ENCODE peak calls at places on chromosomes 5 and 9, in four cellular contexts. H, B, S and C are unnamed samples.

GRCh38 chr5:109922396-109922995 is 232.8 kb downstream of the MAN2A1 start:
- DNase-seq in H (no peak), B (no peak), S (no peak), C (no peak)

GRCh38 chr5:160054047-160054446 is 45.1 kb downstream of the TTC1 start:
- DNase-seq in H (no peak), B (peak), S (no peak), C (no peak)

GRCh38 chr9:112555844-112556482 is 69.3 kb downstream of the KIAA1958 start:
- DNase-seq in H (no peak), B (no peak), S (no peak), C (no peak)

GRCh38 chr5:162221884-162222283 is 154.3 kb downstream of the GABRG2 start:
- DNase-seq in H (no peak), B (no peak), S (no peak), C (no peak)

GRCh38 chr9:122356627-122357026 is 14.2 kb upstream of the PTGS1 start:
- DNase-seq in H (no peak), B (no peak), S (no peak), C (no peak)

GRCh38 chr5:38888023-38888422 is 42.2 kb downstream of the OSMR start:
- DNase-seq in H (no peak), B (no peak), S (no peak), C (no peak)

GRCh38 chr9:136722969-136723356 is 10.6 kb downstream of the DIPK1B start:
- DNase-seq in H (no peak), B (no peak), S (no peak), C (no peak)

GRCh38 chr9:63859475-63860215 is 1425.4 kb downstream of the FOXD4L5 start:
- DNase-seq in H (no peak), B (no peak), S (peak), C (no peak)

GRCh38 chr5:15260347-15261278 is 239.4 kb upstream of the FBXL7 start:
- DNase-seq in H (no peak), B (no peak), S (no peak), C (no peak)

GRCh38 chr5:4362411-4362810 is 766.8 kb downstream of the IRX1 start:
- DNase-seq in H (no peak), B (no peak), S (no peak), C (no peak)

GRCh38 chr9:129776938-129777768 is 24.3 kb upstream of the PTGES start:
- DNase-seq in H (peak), B (peak), S (peak), C (peak)

GRCh38 chr5:94621763-94622162 is 3.3 kb downstream of the SLF1 start:
- DNase-seq in H (no peak), B (no peak), S (no peak), C (no peak)

GRCh38 chr9:73131376-73131775 is 20.3 kb upstream of the ANXA1 start:
- DNase-seq in H (no peak), B (no peak), S (no peak), C (no peak)

GRCh38 chr5:125251703-125252102 is 505.3 kb upstream of the ZNF608 start:
- DNase-seq in H (no peak), B (no peak), S (no peak), C (no peak)

GRCh38 chr9:95620722-95621121 is 104.0 kb upstream of the PTCH1 start:
- DNase-seq in H (no peak), B (no peak), S (no peak), C (no peak)

GRCh38 chr9:100087218-100087617 is 11.6 kb downstream of the ERP44 start:
- DNase-seq in H (no peak), B (peak), S (no peak), C (no peak)

GRCh38 chr5:56543431-56544385 is 271.6 kb upstream of the MAP3K1 start:
- DNase-seq in H (no peak), B (peak), S (no peak), C (no peak)

GRCh38 chr5:61496406-61497307 is 164.6 kb downstream of the ZSWIM6 start:
- DNase-seq in H (no peak), B (no peak), S (no peak), C (no peak)

GRCh38 chr9:12723409-12724028 is 30.3 kb downstream of the TYRP1 start:
- DNase-seq in H (no peak), B (no peak), S (no peak), C (no peak)

GRCh38 chr5:107378218-107378899 is 292.4 kb downstream of the EFNA5 start:
- DNase-seq in H (no peak), B (no peak), S (no peak), C (no peak)

GRCh38 chr5:140857177-140857986 is 1.7 kb downstream of the PCDHA10 start:
- DNase-seq in H (no peak), B (no peak), S (no peak), C (no peak)

GRCh38 chr9:86093788-86094555 is 5.4 kb downstream of the GOLM1 start:
- DNase-seq in H (no peak), B (peak), S (peak), C (no peak)

GRCh38 chr5:159051431-159052281 is 48.1 kb downstream of the EBF1 start:
- DNase-seq in H (no peak), B (peak), S (no peak), C (peak)

GRCh38 chr9:10268500-10269485 is 344.0 kb downstream of the PTPRD start:
- DNase-seq in H (no peak), B (peak), S (no peak), C (no peak)

GRCh38 chr9:31908158-31908890 is 476.1 kb upstream of the ACO1 start:
- DNase-seq in H (no peak), B (no peak), S (no peak), C (no peak)

GRCh38 chr5:176365663-176366574 is 632 bp downstream of the ARL10 start:
- DNase-seq in H (no peak), B (no peak), S (no peak), C (peak)

GRCh38 chr5:123285122-123286011 is 137.8 kb downstream of the CEP120 start:
- DNase-seq in H (no peak), B (peak), S (no peak), C (no peak)

GRCh38 chr5:124234022-124234899 is 512.2 kb downstream of the ZNF608 start:
- DNase-seq in H (no peak), B (no peak), S (no peak), C (no peak)

GRCh38 chr9:970310-971002 is 6.0 kb upstream of the DMRT3 start:
- DNase-seq in H (no peak), B (no peak), S (no peak), C (no peak)

GRCh38 chr5:113807384-113808053 is 294.0 kb downstream of the YTHDC2 start:
- DNase-seq in H (no peak), B (no peak), S (no peak), C (no peak)

GRCh38 chr9:88682431-88682831 is 147.5 kb downstream of the NXNL2 start:
- DNase-seq in H (no peak), B (no peak), S (no peak), C (no peak)

GRCh38 chr9:90007516-90008430 is 403.0 kb downstream of the GADD45G start:
- DNase-seq in H (no peak), B (peak), S (no peak), C (no peak)

GRCh38 chr5:111930905-111931461 is 174.0 kb upstream of the NREP start:
- DNase-seq in H (no peak), B (peak), S (no peak), C (no peak)

GRCh38 chr5:66769030-66769733 is 173.0 kb downstream of the MAST4 start:
- DNase-seq in H (no peak), B (no peak), S (no peak), C (no peak)

GRCh38 chr5:66769839-66770617 is 173.8 kb downstream of the MAST4 start:
- DNase-seq in H (no peak), B (no peak), S (no peak), C (no peak)
- TF ChIP-seq CTCF in H (no peak), B (peak), S (no peak), C (no peak)

DNA sequence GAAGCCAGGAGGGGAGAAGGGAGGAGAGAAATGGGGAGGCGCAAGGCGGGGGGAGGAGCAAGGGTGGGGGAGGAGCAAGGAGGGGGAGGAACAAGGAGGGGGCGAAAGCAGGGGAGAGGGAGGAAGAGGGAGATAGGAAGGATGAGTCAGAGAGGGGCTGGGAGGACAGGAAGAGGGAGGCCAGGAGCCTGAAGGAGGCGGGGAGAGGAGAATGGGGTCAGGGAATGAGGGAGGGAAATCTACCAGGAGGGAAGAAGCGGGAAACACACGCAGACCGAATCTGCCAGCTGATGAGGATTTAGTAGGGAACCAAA is 1.5 kb downstream of the IRX4 start:
- DNase-seq in H (no peak), B (no peak), S (no peak), C (no peak)
- H3K4me3 ChIP-seq in H (no peak), B (no peak), S (no peak), C (no peak)

DNA sequence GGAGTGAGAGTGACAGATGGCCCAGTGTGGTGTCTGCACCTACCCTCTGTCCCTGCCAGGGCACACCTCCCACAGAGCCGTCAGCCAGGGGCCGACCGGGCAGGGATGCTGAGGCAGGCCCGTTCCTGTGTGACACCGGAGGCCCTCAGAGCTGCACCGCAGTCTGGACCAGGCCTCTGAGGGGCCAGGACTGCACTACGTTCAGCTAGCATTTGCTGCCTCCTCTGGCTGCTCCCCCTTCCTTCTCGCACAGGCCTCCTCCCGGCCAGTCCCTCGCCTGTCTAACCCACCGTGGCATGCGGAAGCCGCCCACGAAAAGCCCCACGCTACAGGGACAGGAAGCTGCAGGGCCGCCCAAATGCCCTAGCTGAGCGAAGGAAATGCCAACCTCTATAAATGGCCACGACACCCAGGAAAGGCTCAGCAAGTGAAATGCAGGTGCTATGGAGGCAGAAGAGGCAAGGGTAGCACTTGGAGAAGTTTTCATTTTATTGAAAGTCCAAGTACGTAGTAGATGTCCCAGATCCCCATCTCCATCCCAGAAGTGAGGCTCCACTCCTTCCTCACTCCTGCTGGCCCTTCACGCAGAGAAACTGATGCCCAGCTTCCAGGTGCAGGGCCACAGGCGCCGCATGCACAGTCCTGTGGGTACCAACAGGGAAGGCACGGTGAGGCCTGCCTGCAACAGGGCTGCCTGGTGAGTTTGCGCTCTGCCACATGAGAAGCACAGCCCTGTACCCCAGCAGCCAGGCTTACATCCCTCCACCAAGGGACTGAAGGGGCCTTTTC is 38.7 kb downstream of the MAPK9 start:
- DNase-seq in H (no peak), B (no peak), S (no peak), C (no peak)
- H3K27ac ChIP-seq in H (no peak), B (no peak), S (no peak), C (no peak)

GRCh38 chr5:66209794-66210193 is 65.7 kb downstream of the SREK1 start:
- DNase-seq in H (no peak), B (no peak), S (no peak), C (no peak)

GRCh38 chr5:66213533-66213932 is 69.4 kb downstream of the SREK1 start:
- DNase-seq in H (no peak), B (no peak), S (no peak), C (no peak)

GRCh38 chr5:66206465-66206864 is 62.4 kb downstream of the SREK1 start:
- DNase-seq in H (no peak), B (no peak), S (peak), C (no peak)

GRCh38 chr5:66207800-66208561 is 63.9 kb downstream of the SREK1 start:
- DNase-seq in H (no peak), B (no peak), S (no peak), C (no peak)

DNA sequence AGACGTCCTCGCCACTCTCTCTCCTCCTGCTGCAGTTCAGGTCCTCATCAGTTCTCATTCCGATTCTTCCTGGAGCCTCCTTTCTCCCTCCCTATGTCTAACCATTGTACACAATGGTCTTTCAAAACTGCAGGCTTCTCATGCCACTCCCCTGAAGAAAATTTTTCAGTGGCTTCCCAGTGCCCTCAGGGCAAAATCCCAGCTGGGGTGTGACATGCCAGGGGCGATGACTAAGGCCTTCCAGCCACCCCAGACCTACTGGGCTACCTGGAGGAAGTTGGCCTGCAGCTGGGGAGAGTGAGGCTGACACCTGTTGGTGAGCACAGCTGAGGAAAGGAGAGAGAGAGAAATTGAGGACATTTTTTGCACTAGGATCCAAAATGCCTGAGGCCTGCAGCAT is 65.2 kb downstream of the SREK1 start:
- DNase-seq in H (no peak), B (no peak), S (no peak), C (no peak)
- TF ChIP-seq CTCF in H (no peak), B (no peak), S (no peak), C (no peak)

GRCh38 chr5:67035098-67035740 is 161.4 kb downstream of the CD180 start:
- DNase-seq in H (no peak), B (no peak), S (no peak), C (no peak)

GRCh38 chr5:67030289-67031069 is 166.1 kb downstream of the CD180 start:
- DNase-seq in H (no peak), B (no peak), S (no peak), C (no peak)

GRCh38 chr5:67031689-67032088 is 164.9 kb downstream of the CD180 start:
- DNase-seq in H (no peak), B (no peak), S (no peak), C (no peak)

GRCh38 chr5:67033893-67034605 is 162.6 kb downstream of the CD180 start:
- DNase-seq in H (no peak), B (no peak), S (no peak), C (no peak)

DNA sequence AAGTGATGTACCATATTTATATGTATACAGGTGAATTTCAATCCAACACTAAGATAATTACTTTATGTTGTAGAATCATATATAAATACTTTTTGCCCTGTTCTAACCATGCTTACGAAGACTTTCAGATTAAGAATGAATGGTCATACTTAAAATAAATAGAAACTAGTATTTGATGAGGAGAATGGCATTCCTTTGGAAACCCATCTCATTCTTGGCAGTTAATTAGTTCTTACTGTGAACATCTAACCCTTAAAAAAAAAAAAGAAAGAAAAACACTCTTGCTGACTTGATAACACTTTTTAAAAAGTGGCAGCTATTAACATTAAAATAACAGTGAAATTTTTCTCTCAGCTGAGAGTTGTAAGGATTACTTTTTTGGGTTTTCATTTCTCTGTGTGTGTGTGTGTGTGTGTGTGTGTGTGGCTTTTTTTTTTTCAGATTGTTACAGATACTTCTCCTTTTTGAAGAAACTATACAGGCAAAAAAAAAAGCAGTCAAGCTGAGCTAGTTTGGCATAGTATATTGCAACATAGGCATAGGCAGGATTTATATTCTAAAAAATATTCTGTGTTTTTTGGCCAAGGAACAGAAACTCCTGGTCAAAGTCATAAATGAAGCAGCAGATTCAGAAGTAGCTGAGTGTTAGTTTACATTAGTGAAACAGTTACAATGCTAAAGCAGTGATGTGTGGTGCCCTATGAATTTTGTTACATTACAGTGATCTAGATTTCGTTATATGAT is 163.5 kb downstream of the CD180 start:
- DNase-seq in H (no peak), B (no peak), S (no peak), C (no peak)
- H3K4me3 ChIP-seq in H (no peak), B (no peak), S (no peak), C (no peak)